ENCODE peak calls at places on chromosome 11, in nine cellular contexts. G is body of pancreas, A is cardiac muscle cell, O is brain microvascular endothelial cell, E is epithelial cell of proximal tubule, W is colonic mucosa, Q is adrenal gland, S is choroid plexus epithelial cell, X is fibroblast of the aortic adventitia. D is an unnamed sample.

GRCh38 chr11:96168623-96169022 is 174.4 kb downstream of the MAML2 start:
- DNase-seq in S (peak), O (peak), Q (peak), A (no peak), W (peak), E (peak), G (no peak), X (peak), D (peak)

GRCh38 chr11:7851391-7851790 is 54.6 kb upstream of the OR5P2 start:
- DNase-seq in S (no peak), E (no peak), X (no peak), Q (no peak), G (no peak), A (no peak), O (no peak), W (no peak), D (no peak)

GRCh38 chr11:27234043-27234668 is 128.9 kb downstream of the CCDC34 start:
- DNase-seq in E (no peak), W (peak), X (peak), Q (peak), A (peak), G (no peak), S (peak), O (peak), D (peak)

GRCh38 chr11:3009481-3009880 is 17.4 kb upstream of the NAP1L4 start:
- DNase-seq in W (no peak), O (no peak), X (no peak), S (no peak), A (no peak), G (no peak), Q (no peak), E (no peak), D (no peak)

GRCh38 chr11:118109231-118109630 is 22.5 kb upstream of the SMIM35 start:
- DNase-seq in O (no peak), S (peak), Q (no peak), G (no peak), E (peak), A (no peak), X (peak), W (no peak), D (no peak)

GRCh38 chr11:32034680-32035079 is 56.2 kb upstream of the RCN1 start:
- DNase-seq in W (no peak), S (peak), Q (no peak), X (peak), O (peak), A (no peak), G (no peak), E (no peak), D (no peak)

GRCh38 chr11:103619480-103619879 is 417.0 kb upstream of the DDI1 start:
- DNase-seq in A (peak), O (no peak), Q (no peak), X (no peak), S (peak), E (no peak), G (no peak), W (no peak), D (no peak)

GRCh38 chr11:66710384-66710930 is 18.6 kb downstream of the SPTBN2 start:
- DNase-seq in S (no peak), E (no peak), X (no peak), Q (no peak), A (no peak), O (no peak), G (no peak), W (no peak), D (no peak)

GRCh38 chr11:66674964-66675602 is 2.6 kb downstream of the RBM4B start:
- DNase-seq in E (no peak), A (no peak), Q (no peak), X (no peak), O (no peak), G (no peak), S (no peak), W (no peak), D (no peak)

GRCh38 chr11:134229131-134229790 is 4.8 kb downstream of the VPS26B start:
- DNase-seq in Q (no peak), E (no peak), O (no peak), X (no peak), S (no peak), G (no peak), W (no peak), A (no peak), D (no peak)

GRCh38 chr11:47358731-47359051 is 6.2 kb upstream of the MYBPC3 start:
- DNase-seq in X (no peak), W (no peak), Q (no peak), E (no peak), G (no peak), S (no peak), O (no peak), A (no peak), D (no peak)

GRCh38 chr11:22787565-22788162 is 41.9 kb downstream of the SVIP start:
- DNase-seq in X (peak), A (peak), S (peak), W (no peak), G (peak), E (no peak), Q (peak), O (peak), D (no peak)

GRCh38 chr11:2265854-2266585 is 4.4 kb downstream of the ASCL2 start:
- DNase-seq in W (peak), E (no peak), S (no peak), A (no peak), G (no peak), Q (no peak), X (no peak), O (no peak), D (no peak)

GRCh38 chr11:14036495-14036894 is 74.0 kb downstream of the SPON1 start:
- DNase-seq in E (no peak), X (no peak), O (no peak), Q (no peak), A (no peak), S (no peak), W (no peak), G (no peak), D (no peak)

GRCh38 chr11:17230867-17231851 is 23.4 kb upstream of the PIK3C2A start:
- DNase-seq in E (no peak), X (no peak), O (no peak), G (no peak), A (no peak), W (no peak), S (no peak), Q (no peak), D (no peak)

GRCh38 chr11:63573881-63574855 is 11.0 kb upstream of the PLAAT2 start:
- DNase-seq in E (no peak), X (peak), A (peak), O (peak), Q (peak), G (no peak), W (peak), S (peak), D (no peak)

GRCh38 chr11:21321530-21321929 is 652.1 kb downstream of the NELL1 start:
- DNase-seq in E (no peak), A (peak), W (no peak), S (no peak), G (no peak), X (no peak), O (no peak), Q (no peak), D (no peak)

GRCh38 chr11:1223346-1224108 is 661 bp downstream of the MUC5B start:
- DNase-seq in G (no peak), W (peak), X (no peak), E (no peak), O (no peak), S (no peak), A (no peak), Q (no peak), D (no peak)

GRCh38 chr11:126628790-126629621 is 273.5 kb downstream of the ST3GAL4 start:
- DNase-seq in E (no peak), A (no peak), O (no peak), X (peak), Q (no peak), W (no peak), S (no peak), G (no peak), D (no peak)

GRCh38 chr11:109752212-109752825 is 330.3 kb downstream of the C11orf87 start:
- DNase-seq in X (peak), Q (no peak), E (no peak), G (no peak), W (no peak), S (no peak), A (no peak), O (no peak), D (no peak)

GRCh38 chr11:67389477-67389876 is 2.3 kb upstream of the RAD9A start:
- DNase-seq in W (peak), S (no peak), G (peak), O (no peak), E (no peak), A (peak), Q (no peak), X (no peak), D (no peak)

GRCh38 chr11:109970516-109971183 is 122.5 kb upstream of the ZC3H12C start:
- DNase-seq in O (no peak), X (no peak), Q (no peak), A (no peak), S (peak), G (no peak), E (no peak), W (no peak), D (no peak)

GRCh38 chr11:36155770-36156485 is 133.3 kb downstream of the COMMD9 start:
- DNase-seq in S (peak), O (no peak), Q (no peak), W (no peak), X (peak), G (no peak), E (no peak), A (no peak), D (no peak)

GRCh38 chr11:35334385-35335090 is 84.8 kb downstream of the SLC1A2 start:
- DNase-seq in W (no peak), E (no peak), O (no peak), Q (no peak), A (no peak), G (no peak), X (no peak), S (no peak), D (no peak)

GRCh38 chr11:18614667-18615066 is 15.1 kb downstream of the MISFA start:
- DNase-seq in G (no peak), Q (no peak), S (no peak), X (no peak), E (no peak), A (no peak), W (no peak), O (no peak), D (no peak)

GRCh38 chr11:60951611-60951908 is 416 bp downstream of the SLC15A3 start:
- DNase-seq in W (no peak), A (no peak), S (no peak), Q (no peak), O (no peak), E (no peak), X (no peak), G (no peak), D (no peak)

GRCh38 chr11:130831506-130832385 is 84.5 kb downstream of the SNX19 start:
- DNase-seq in G (no peak), Q (no peak), A (no peak), S (no peak), E (no peak), O (no peak), X (peak), W (no peak), D (no peak)

GRCh38 chr11:67627394-67627787 is 2.3 kb downstream of the NUDT8 start:
- DNase-seq in E (no peak), G (peak), X (no peak), S (no peak), O (no peak), Q (peak), W (no peak), A (no peak), D (no peak)

GRCh38 chr11:102853055-102853454 is 9.6 kb upstream of the MMP3 start:
- DNase-seq in O (no peak), G (no peak), X (no peak), S (no peak), A (no peak), Q (no peak), E (no peak), W (no peak), D (no peak)

GRCh38 chr11:11988862-11989261 is 19.6 kb downstream of the DKK3 start:
- DNase-seq in E (no peak), S (no peak), A (peak), G (no peak), W (no peak), X (no peak), Q (no peak), O (no peak), D (no peak)

GRCh38 chr11:103413266-103413888 is 304.2 kb downstream of the DYNC2H1 start:
- DNase-seq in Q (no peak), X (no peak), A (no peak), O (no peak), S (peak), G (no peak), E (no peak), W (no peak), D (no peak)

GRCh38 chr11:18731427-18731826 is 5.4 kb upstream of the IGSF22 start:
- DNase-seq in A (no peak), S (no peak), X (no peak), Q (no peak), O (no peak), G (no peak), E (no peak), W (no peak), D (no peak)

DNA sequence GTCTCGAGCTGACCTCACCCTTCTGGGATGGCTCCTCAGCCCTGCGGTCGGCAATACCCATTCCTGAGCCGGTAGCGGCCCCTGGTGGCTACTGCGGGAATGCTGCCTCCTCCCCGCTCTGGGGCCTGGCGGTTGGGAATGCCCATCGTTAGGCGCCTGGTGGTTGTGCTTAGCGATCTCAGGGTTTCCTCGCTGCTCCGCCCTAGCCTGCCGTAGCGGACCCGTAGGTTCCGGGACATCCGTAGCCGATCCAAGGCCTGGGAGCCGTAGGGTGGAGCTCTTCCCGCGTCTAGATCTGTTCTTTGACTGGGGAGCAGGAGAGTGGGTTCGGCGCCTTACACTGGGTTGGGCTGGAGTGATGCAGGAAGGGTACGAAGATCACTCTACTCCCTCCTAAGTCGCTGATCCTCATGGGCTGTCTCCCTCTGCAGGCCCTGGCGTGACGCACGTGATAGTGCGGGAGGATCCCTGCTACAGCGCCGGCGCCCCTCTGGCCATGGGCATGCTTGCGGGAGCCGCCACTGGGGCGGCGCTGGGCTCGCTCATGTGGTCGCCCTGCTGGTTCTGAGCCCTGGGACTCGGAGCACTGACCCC is 14.8 kb downstream of the PLEKHB1 start:
- DNase-seq in S (peak), E (no peak), G (peak), Q (peak), A (peak), W (peak), X (peak), O (peak), D (no peak)
- H3K4me3 ChIP-seq in S (peak), E (peak), G (no peak), Q (no peak), A (no peak), W (peak), X (peak), O (peak), D (peak)

GRCh38 chr11:57638811-57639320 is 10.8 kb downstream of the YPEL4 start:
- DNase-seq in Q (no peak), S (no peak), W (no peak), A (peak), E (no peak), G (no peak), X (peak), O (peak), D (no peak)

GRCh38 chr11:57635236-57635635 is 14.5 kb downstream of the YPEL4 start:
- DNase-seq in Q (no peak), S (no peak), G (no peak), E (no peak), X (no peak), O (no peak), W (no peak), A (no peak), D (no peak)

GRCh38 chr11:57639321-57640067 is 10.2 kb downstream of the YPEL4 start:
- DNase-seq in G (no peak), W (no peak), Q (no peak), O (no peak), X (peak), A (peak), E (no peak), S (peak), D (no peak)

GRCh38 chr11:57638005-57638760 is 11.5 kb downstream of the YPEL4 start:
- DNase-seq in O (peak), S (peak), A (peak), G (peak), Q (no peak), E (no peak), X (peak), W (no peak), D (peak)

GRCh38 chr11:57637626-57638004 is 12.1 kb downstream of the YPEL4 start:
- DNase-seq in S (no peak), Q (no peak), E (no peak), X (no peak), A (peak), G (no peak), W (no peak), O (no peak), D (no peak)
- TF ChIP-seq CTCF in S (no peak), Q (no peak), E (no peak), X (no peak), A (no peak), G (no peak), W (no peak), O (no peak), D (no peak)

GRCh38 chr11:10693509-10694071 is at the start of gene IRAG1:
- DNase-seq in G (peak), O (peak), Q (peak), A (peak), W (peak), E (no peak), S (peak), X (peak), D (no peak)
- H3K4me3 ChIP-seq in G (no peak), O (peak), Q (no peak), A (no peak), W (peak), E (no peak), S (peak), X (peak), D (no peak)

GRCh38 chr11:116840746-116841296 is 3.4 kb upstream of the APOA1 start:
- DNase-seq in X (no peak), W (no peak), O (no peak), E (no peak), Q (no peak), A (no peak), G (no peak), S (no peak), D (no peak)

GRCh38 chr11:116842909-116843308 is 5.5 kb upstream of the APOA1 start:
- DNase-seq in X (no peak), Q (no peak), O (no peak), S (no peak), A (no peak), W (peak), G (no peak), E (no peak), D (peak)

GRCh38 chr11:116838321-116839084 is 1.1 kb upstream of the APOA1 start:
- DNase-seq in Q (no peak), A (no peak), S (no peak), E (no peak), O (no peak), G (no peak), X (no peak), W (no peak), D (no peak)

GRCh38 chr11:116842117-116842516 is 4.7 kb upstream of the APOA1 start:
- DNase-seq in X (no peak), W (no peak), A (no peak), S (no peak), E (no peak), O (no peak), G (no peak), Q (no peak), D (no peak)

DNA sequence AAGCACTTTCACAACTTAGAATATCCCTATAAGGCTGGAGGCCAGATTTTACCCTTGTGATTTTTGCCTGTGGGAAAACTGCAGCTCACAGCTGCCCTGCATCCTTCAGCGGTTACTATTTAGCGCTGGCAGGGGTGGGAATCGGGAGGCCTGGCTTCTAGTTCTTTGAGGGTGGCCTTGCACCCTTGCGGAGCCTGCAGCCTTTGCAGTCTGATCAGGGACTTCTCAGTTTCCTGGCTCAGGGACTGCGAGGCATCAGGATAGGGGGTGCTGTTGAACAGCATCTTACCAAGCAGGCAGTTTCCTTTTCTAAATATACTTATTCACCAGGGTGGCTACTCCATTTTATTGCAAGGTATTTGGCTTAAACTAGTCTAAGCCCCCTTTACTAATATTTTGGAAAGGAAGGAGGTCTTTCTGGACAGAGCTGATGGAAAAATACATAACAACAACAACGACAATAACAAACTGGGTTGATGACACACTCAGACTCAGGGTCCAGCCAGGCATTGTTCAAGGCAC is 2.9 kb upstream of the APOA1 start:
- DNase-seq in S (peak), Q (no peak), G (no peak), X (peak), O (no peak), A (peak), W (no peak), E (no peak), D (no peak)
- TF ChIP-seq CTCF in S (peak), Q (no peak), G (no peak), X (peak), O (peak), A (peak), W (no peak), E (peak), D (no peak)

DNA sequence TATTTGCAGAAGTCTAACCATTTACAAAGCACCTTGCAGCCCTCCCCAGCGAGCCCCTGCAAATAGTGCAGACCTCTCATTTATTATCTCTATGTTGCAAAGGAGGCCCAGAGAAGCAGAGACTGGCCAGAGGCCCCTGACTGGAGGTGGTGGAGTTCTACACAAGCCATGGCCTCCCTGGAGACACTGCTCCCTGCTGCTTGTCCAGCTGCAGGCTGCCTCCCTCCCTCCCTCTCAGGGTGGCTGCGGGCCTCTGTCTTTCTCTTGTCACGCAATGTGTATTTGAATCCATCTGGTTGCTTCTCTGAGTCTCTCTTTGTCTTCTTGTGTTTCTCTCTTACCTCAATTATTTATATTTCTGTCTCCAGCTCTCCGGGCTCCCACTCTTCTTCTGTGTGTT is 59.1 kb upstream of the PRDM11 start:
- DNase-seq in A (no peak), W (no peak), S (no peak), O (peak), E (no peak), Q (no peak), X (no peak), G (no peak), D (no peak)
- H3K4me3 ChIP-seq in A (no peak), W (no peak), S (no peak), O (no peak), E (no peak), Q (no peak), X (no peak), G (no peak), D (no peak)

GRCh38 chr11:73186886-73187285 is 31.2 kb upstream of the P2RY2 start:
- DNase-seq in X (no peak), G (no peak), S (no peak), A (no peak), Q (no peak), E (no peak), O (no peak), W (no peak), D (no peak)

GRCh38 chr11:73185680-73186293 is 32.3 kb upstream of the P2RY2 start:
- DNase-seq in G (no peak), W (no peak), A (no peak), Q (no peak), X (peak), O (peak), E (no peak), S (peak), D (no peak)

GRCh38 chr11:73186294-73186850 is 31.7 kb upstream of the P2RY2 start:
- DNase-seq in Q (no peak), S (no peak), A (no peak), X (no peak), E (no peak), W (no peak), G (no peak), O (no peak), D (no peak)

GRCh38 chr11:73184953-73185671 is 33.0 kb upstream of the P2RY2 start:
- DNase-seq in G (peak), W (peak), E (no peak), X (peak), Q (peak), O (peak), S (peak), A (peak), D (no peak)

GRCh38 chr11:73182824-73183321 is 35.2 kb upstream of the P2RY2 start:
- DNase-seq in W (peak), E (no peak), S (no peak), O (no peak), G (peak), X (peak), Q (no peak), A (peak), D (no peak)
- TF ChIP-seq CTCF in W (no peak), E (no peak), S (no peak), O (peak), G (peak), X (no peak), Q (no peak), A (no peak), D (peak)